ENCODE peak calls at places on chromosomes 6 and 20, in four cellular contexts. S, T, W and G are unnamed samples.

GRCh38 chr6:100454571-100455229 is 10.0 kb downstream of the SIM1 start:
- DNase-seq in S (no peak), W (no peak), T (no peak), G (no peak)

GRCh38 chr6:94651239-94651638 is 926.1 kb upstream of the MANEA start:
- DNase-seq in T (no peak), S (no peak), W (no peak), G (no peak)

GRCh38 chr20:35564905-35565304 is 23.0 kb downstream of the ERGIC3 start:
- DNase-seq in S (no peak), T (no peak), W (no peak), G (no peak)

GRCh38 chr20:63521602-63522001 is 1.0 kb downstream of the PPDPF start:
- DNase-seq in S (peak), W (no peak), T (peak), G (no peak)

GRCh38 chr6:71496018-71496800 is 207.6 kb downstream of the OGFRL1 start:
- DNase-seq in W (no peak), S (peak), T (no peak), G (no peak)

GRCh38 chr6:138465007-138465645 is 34.2 kb downstream of the NHSL1 start:
- DNase-seq in S (no peak), T (no peak), W (peak), G (peak)

GRCh38 chr20:49286689-49287551 is 9.1 kb upstream of the ZNFX1 start:
- DNase-seq in T (no peak), S (peak), W (peak), G (no peak)

GRCh38 chr20:3166913-3167342 is 6.4 kb downstream of the LZTS3 start:
- DNase-seq in S (no peak), T (no peak), W (no peak), G (no peak)

GRCh38 chr6:44273617-44274016 is 3.4 kb downstream of the TMEM151B start:
- DNase-seq in S (no peak), W (no peak), T (no peak), G (no peak)

GRCh38 chr20:50381771-50382593 is 128.2 kb upstream of the PTPN1 start:
- DNase-seq in S (peak), W (no peak), T (no peak), G (no peak)

GRCh38 chr20:63518351-63518861 is 2.2 kb upstream of the PPDPF start:
- DNase-seq in T (peak), S (no peak), W (no peak), G (no peak)

GRCh38 chr20:2178328-2179232 is 77.0 kb downstream of the STK35 start:
- DNase-seq in W (peak), T (no peak), S (no peak), G (no peak)

GRCh38 chr6:157281570-157281969 is 41.7 kb downstream of the TMEM242 start:
- DNase-seq in W (no peak), T (peak), S (peak), G (no peak)

GRCh38 chr6:52551483-52552277 is 25.2 kb downstream of the TRAM2 start:
- DNase-seq in S (no peak), W (peak), T (no peak), G (no peak)

GRCh38 chr20:51182571-51182970 is 159.7 kb upstream of the KCNG1 start:
- DNase-seq in S (no peak), W (no peak), T (no peak), G (no peak)

GRCh38 chr20:44827401-44827800 is 17.1 kb upstream of the RIMS4 start:
- DNase-seq in T (no peak), W (no peak), S (no peak), G (no peak)

GRCh38 chr20:32585519-32586127 is 490 bp upstream of the NOL4L start:
- DNase-seq in W (no peak), S (peak), T (no peak), G (no peak)

GRCh38 chr20:3119044-3119443 is 34.5 kb upstream of the AVP start:
- DNase-seq in T (peak), S (no peak), W (no peak), G (no peak)

GRCh38 chr6:20681243-20681684 is 147.0 kb downstream of the CDKAL1 start:
- DNase-seq in T (no peak), S (no peak), W (no peak), G (no peak)

GRCh38 chr20:63133481-63134091 is 82.3 kb downstream of the YTHDF1 start:
- DNase-seq in T (peak), S (no peak), W (no peak), G (no peak)

GRCh38 chr20:58618694-58619540 is 32.2 kb upstream of the STX16 start:
- DNase-seq in W (peak), S (no peak), T (peak), G (peak)

GRCh38 chr6:25874118-25874517 is at the start of gene SLC17A3:
- DNase-seq in W (no peak), T (no peak), S (no peak), G (no peak)

GRCh38 chr6:43942011-43942442 is 172.0 kb downstream of the VEGFA start:
- DNase-seq in W (no peak), S (no peak), T (no peak), G (no peak)

GRCh38 chr6:113178349-113178748 is 678.8 kb upstream of the MARCKS start:
- DNase-seq in T (no peak), W (peak), S (no peak), G (no peak)

GRCh38 chr6:7131390-7131789 is 23.6 kb downstream of the RREB1 start:
- DNase-seq in W (no peak), T (no peak), S (no peak), G (no peak)

GRCh38 chr20:37976862-37977261 is 56.4 kb downstream of the TTI1 start:
- DNase-seq in W (no peak), S (no peak), T (no peak), G (no peak)

GRCh38 chr6:11685411-11686093 is 93.1 kb downstream of the ADTRP start:
- DNase-seq in S (no peak), T (no peak), W (peak), G (no peak)

GRCh38 chr6:48068326-48069191 is 42.4 kb downstream of the PTCHD4 start:
- DNase-seq in T (peak), W (no peak), S (no peak), G (no peak)

GRCh38 chr20:32252189-32252588 is 25.3 kb upstream of the KIF3B start:
- DNase-seq in T (peak), S (peak), W (no peak), G (no peak)

GRCh38 chr6:106387875-106388274 is 27.4 kb downstream of the CRYBG1 start:
- DNase-seq in T (no peak), S (no peak), W (no peak), G (no peak)

GRCh38 chr6:111486921-111487320 is 3.9 kb upstream of the REV3L start:
- DNase-seq in T (no peak), W (no peak), S (no peak), G (no peak)

GRCh38 chr6:119346450-119346849 is 3.1 kb downstream of the MAN1A1 start:
- DNase-seq in T (no peak), S (no peak), W (no peak), G (no peak)

GRCh38 chr6:128963561-128963960 is 80.6 kb downstream of the LAMA2 start:
- DNase-seq in W (peak), T (no peak), S (no peak), G (no peak)

GRCh38 chr6:35365599-35366596 is 23.5 kb downstream of the PPARD start:
- DNase-seq in S (no peak), T (no peak), W (no peak), G (no peak)

GRCh38 chr6:168104636-168105035 is 25.6 kb upstream of the FRMD1 start:
- DNase-seq in T (peak), W (no peak), S (no peak), G (no peak)

GRCh38 chr6:142605922-142606321 is 304.1 kb downstream of the ADGRG6 start:
- DNase-seq in W (peak), S (no peak), T (no peak), G (peak)

GRCh38 chr6:117205876-117206275 is 59.5 kb upstream of the VGLL2 start:
- DNase-seq in W (no peak), S (no peak), T (no peak), G (no peak)

GRCh38 chr6:43807228-43808061 is 37.4 kb downstream of the VEGFA start:
- DNase-seq in W (no peak), T (no peak), S (no peak), G (no peak)

GRCh38 chr6:93418113-93418447 is 1.3 kb downstream of the EPHA7 start:
- DNase-seq in W (no peak), S (no peak), T (no peak), G (no peak)

GRCh38 chr6:93420163-93420806 is 926 bp upstream of the EPHA7 start:
- DNase-seq in W (no peak), S (no peak), T (no peak), G (no peak)

GRCh38 chr6:93419304-93420162 is at the start of gene EPHA7:
- DNase-seq in W (peak), S (peak), T (peak), G (peak)

GRCh38 chr6:93417421-93417996 is 1.9 kb downstream of the EPHA7 start:
- DNase-seq in T (peak), W (peak), S (no peak), G (no peak)

GRCh38 chr6:93418448-93419303 is 683 bp downstream of the EPHA7 start:
- DNase-seq in W (peak), S (no peak), T (peak), G (no peak)
- TF ChIP-seq CTCF in W (no peak), S (no peak), T (peak), G (no peak)

GRCh38 chr6:27414996-27415395 is 26.4 kb downstream of the ZNF391 start:
- DNase-seq in T (no peak), W (no peak), S (no peak), G (no peak)
- H3K4me3 ChIP-seq in T (no peak), W (no peak), S (no peak), G (no peak)

GRCh38 chr6:79152269-79152737 is 74.2 kb upstream of the PHIP start:
- DNase-seq in S (no peak), W (no peak), T (no peak), G (no peak)

GRCh38 chr6:79145301-79145700 is 67.2 kb upstream of the PHIP start:
- DNase-seq in W (no peak), T (no peak), S (no peak), G (no peak)

GRCh38 chr6:79149884-79150283 is 71.8 kb upstream of the PHIP start:
- DNase-seq in T (no peak), W (no peak), S (no peak), G (no peak)

GRCh38 chr6:79143320-79143898 is 65.4 kb upstream of the PHIP start:
- DNase-seq in W (no peak), T (no peak), S (peak), G (no peak)

DNA sequence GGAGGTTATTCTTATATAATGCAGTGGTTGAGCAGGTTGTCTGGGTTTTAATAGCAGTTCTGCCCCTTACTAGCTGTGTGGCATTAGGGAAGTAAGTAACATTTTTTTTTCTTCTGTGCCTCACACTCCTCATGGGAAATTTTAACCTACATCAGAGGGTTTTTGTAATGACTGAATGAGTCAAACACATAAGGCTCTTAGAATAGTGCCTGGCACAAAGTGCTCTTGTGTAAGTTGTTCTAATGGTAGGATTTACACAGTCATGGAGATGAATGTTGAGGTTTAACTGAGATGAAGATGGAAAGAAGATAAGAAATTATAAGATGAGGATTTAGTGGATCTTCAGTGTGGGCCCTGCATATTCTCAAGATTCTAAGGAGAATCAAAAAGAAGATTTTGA is 68.4 kb upstream of the PHIP start:
- DNase-seq in W (no peak), S (no peak), T (no peak), G (no peak)
- TF ChIP-seq CTCF in W (no peak), S (no peak), T (no peak), G (no peak)

DNA sequence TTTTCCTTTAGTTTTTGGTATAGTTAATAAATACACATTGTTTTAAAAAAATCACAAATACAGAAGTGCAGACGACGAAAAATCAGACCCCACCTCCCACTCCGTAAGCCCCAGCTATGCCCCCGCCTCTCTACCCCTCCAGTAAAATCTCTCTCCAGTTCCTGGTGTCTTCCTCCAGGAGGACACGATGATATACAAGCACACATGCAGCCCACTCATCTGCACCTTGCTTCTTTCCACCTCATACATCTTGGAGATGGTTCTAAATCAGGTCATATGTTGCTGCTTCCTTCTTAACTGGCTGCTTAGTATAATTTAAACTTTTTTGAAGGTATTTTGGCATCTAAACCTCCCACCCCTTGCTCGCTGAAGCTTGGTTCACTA is 2.7 kb downstream of the BMP7 start:
- DNase-seq in W (no peak), T (no peak), S (no peak), G (no peak)
- H3K4me3 ChIP-seq in W (no peak), T (no peak), S (no peak), G (no peak)

DNA sequence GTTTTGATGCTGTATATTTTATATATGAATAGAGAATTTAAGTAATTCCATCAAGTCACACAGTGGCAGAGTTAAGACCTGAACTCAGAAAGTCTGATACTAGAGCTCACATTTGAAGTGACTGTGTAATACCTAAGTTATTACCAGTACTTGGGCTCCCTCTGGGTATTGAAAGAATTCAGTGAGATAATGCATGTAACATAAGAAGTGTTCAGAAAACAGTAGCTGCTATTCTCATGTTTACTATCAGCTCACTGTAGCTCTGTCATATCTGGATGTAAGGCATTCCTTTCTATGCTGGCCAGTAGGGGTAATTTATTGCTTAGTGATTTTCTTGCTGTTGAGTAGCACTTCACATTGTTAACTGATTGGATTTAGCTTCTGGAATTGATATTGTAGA is 44.6 kb downstream of the NKX2-4 start:
- DNase-seq in S (no peak), W (peak), T (no peak), G (peak)
- TF ChIP-seq CTCF in S (no peak), W (no peak), T (no peak), G (no peak)

GRCh38 chr6:15088904-15089568 is 156.8 kb upstream of the JARID2 start:
- DNase-seq in S (no peak), W (no peak), T (no peak), G (no peak)

GRCh38 chr6:15087234-15087633 is 158.6 kb upstream of the JARID2 start:
- DNase-seq in W (no peak), T (no peak), S (no peak), G (no peak)

GRCh38 chr6:15089569-15090144 is 156.2 kb upstream of the JARID2 start:
- DNase-seq in W (no peak), S (no peak), T (no peak), G (no peak)

GRCh38 chr6:15090745-15091384 is 155.0 kb upstream of the JARID2 start:
- DNase-seq in T (no peak), W (no peak), S (no peak), G (no peak)

GRCh38 chr6:15090145-15090579 is 155.7 kb upstream of the JARID2 start:
- DNase-seq in W (no peak), S (no peak), T (no peak), G (no peak)
- H3K4me3 ChIP-seq in W (no peak), S (no peak), T (no peak), G (no peak)